ENCODE peak calls at places on chromosomes 7 and 10, in nine cellular contexts. R, V, N, E, W, S, Q, T and G are unnamed samples.

GRCh38 chr10:80458638-80459037 is 4.5 kb downstream of the TSPAN14 start:
- DNase-seq in R (no peak), V (no peak), N (no peak), E (no peak), W (no peak), S (no peak), Q (no peak), T (no peak), G (no peak)

GRCh38 chr7:97145068-97145467 is 27.6 kb downstream of the SDHAF3 start:
- DNase-seq in R (no peak), V (peak; percentile 36), N (peak; percentile 27), E (no peak), W (no peak), S (no peak), Q (no peak), T (no peak), G (no peak)

GRCh38 chr10:98361131-98361633 is 53.8 kb downstream of the PYROXD2 start:
- DNase-seq in R (peak; percentile 81), V (peak; percentile 85), N (peak; percentile 87), E (peak; percentile 71), W (peak; percentile 86), S (peak; percentile 95), Q (peak; percentile 95), T (peak; percentile 74), G (peak; percentile 81)

GRCh38 chr7:2520808-2521146 is 1.2 kb downstream of the LFNG start:
- DNase-seq in R (no peak), V (no peak), N (no peak), E (no peak), W (no peak), S (no peak), Q (no peak), T (no peak), G (no peak)

GRCh38 chr7:42449431-42449830 is 212.4 kb upstream of the GLI3 start:
- DNase-seq in R (no peak), V (no peak), N (no peak), E (no peak), W (no peak), S (no peak), Q (no peak), T (no peak), G (no peak)

GRCh38 chr7:157560710-157561522 is 224.1 kb downstream of the DNAJB6 start:
- DNase-seq in R (no peak), V (no peak), N (no peak), E (no peak), W (no peak), S (no peak), Q (no peak), T (no peak), G (no peak)

GRCh38 chr10:104434601-104435000 is 81.0 kb downstream of the CFAP58 start:
- DNase-seq in R (no peak), V (no peak), N (no peak), E (no peak), W (no peak), S (no peak), Q (no peak), T (no peak), G (no peak)

GRCh38 chr10:71462642-71462935 is 65.9 kb downstream of the CDH23 start:
- DNase-seq in R (no peak), V (no peak), N (no peak), E (no peak), W (no peak), S (no peak), Q (no peak), T (no peak), G (no peak)

GRCh38 chr7:26630941-26631580 is 233.3 kb downstream of the SKAP2 start:
- DNase-seq in R (no peak), V (no peak), N (no peak), E (no peak), W (no peak), S (no peak), Q (no peak), T (no peak), G (no peak)

GRCh38 chr10:28975891-28976471 is 298.7 kb downstream of the BAMBI start:
- DNase-seq in R (no peak), V (no peak), N (peak; percentile 42), E (no peak), W (no peak), S (no peak), Q (no peak), T (no peak), G (no peak)

GRCh38 chr7:71484381-71484780 is 352.4 kb downstream of the GALNT17 start:
- DNase-seq in R (no peak), V (no peak), N (no peak), E (no peak), W (no peak), S (no peak), Q (no peak), T (no peak), G (no peak)

GRCh38 chr7:71486856-71487628 is 355.1 kb downstream of the GALNT17 start:
- DNase-seq in R (peak; percentile 18), V (no peak), N (peak; percentile 42), E (no peak), W (peak; percentile 30), S (no peak), Q (no peak), T (no peak), G (no peak)

GRCh38 chr7:71491331-71491730 is 359.4 kb downstream of the GALNT17 start:
- DNase-seq in R (no peak), V (no peak), N (peak; percentile 12), E (no peak), W (no peak), S (no peak), Q (no peak), T (no peak), G (no peak)

GRCh38 chr7:71486414-71486813 is 354.5 kb downstream of the GALNT17 start:
- DNase-seq in R (no peak), V (no peak), N (no peak), E (no peak), W (no peak), S (no peak), Q (no peak), T (no peak), G (no peak)

DNA sequence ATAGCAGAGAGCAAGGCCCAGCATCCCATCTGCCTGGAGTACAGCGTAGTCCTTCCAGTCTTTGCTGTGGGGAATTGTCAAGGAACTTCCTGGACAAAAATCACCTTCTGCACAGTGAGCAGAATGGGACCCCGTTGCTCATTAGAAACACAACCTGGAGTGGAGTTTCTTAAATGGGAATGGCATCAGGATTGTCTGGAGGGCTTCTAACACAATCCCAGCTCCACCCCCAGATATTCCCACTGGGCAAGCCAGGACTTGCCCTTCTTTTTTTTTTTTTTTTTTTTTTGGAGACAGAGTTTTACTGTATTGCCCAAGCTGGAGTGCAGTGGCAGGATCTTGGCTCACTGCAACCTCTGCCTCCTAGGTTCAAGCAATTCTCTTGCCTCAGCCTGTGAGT is 356.4 kb downstream of the GALNT17 start:
- DNase-seq in R (no peak), V (no peak), N (no peak), E (no peak), W (no peak), S (no peak), Q (no peak), T (no peak), G (no peak)
- H3K27ac ChIP-seq in R (no peak overlapping the region), V (no peak overlapping the region), N (no peak overlapping the region), E (no peak overlapping the region), W (no peak overlapping the region), S (no peak overlapping the region), Q (no peak overlapping the region), T (no peak overlapping the region), G (no peak overlapping the region)

GRCh38 chr7:127349881-127350280 is 42.6 kb downstream of the ZNF800 start:
- DNase-seq in R (no peak), V (no peak), N (no peak), E (no peak), W (no peak), S (no peak), Q (no peak), T (no peak), G (no peak)

GRCh38 chr7:127346575-127347256 is 45.8 kb downstream of the ZNF800 start:
- DNase-seq in R (no peak), V (no peak), N (no peak), E (no peak), W (no peak), S (no peak), Q (no peak), T (no peak), G (no peak)

GRCh38 chr7:127347567-127348246 is 44.8 kb downstream of the ZNF800 start:
- DNase-seq in R (peak; percentile 64), V (peak; percentile 82), N (peak; percentile 89), E (peak; percentile 40), W (peak; percentile 37), S (peak; percentile 10), Q (no peak), T (peak; percentile 85), G (peak; percentile 33)

GRCh38 chr7:127350586-127350985 is 41.9 kb downstream of the ZNF800 start:
- DNase-seq in R (no peak), V (no peak), N (no peak), E (no peak), W (no peak), S (no peak), Q (no peak), T (no peak), G (no peak)

GRCh38 chr7:127348247-127348631 is 44.3 kb downstream of the ZNF800 start:
- DNase-seq in R (no peak), V (no peak), N (no peak), E (no peak), W (no peak), S (no peak), Q (no peak), T (no peak), G (no peak)
- H3K4me3 ChIP-seq in R (peak overlapping the region; percentile 58), V (peak overlapping the region; percentile 29), N (no peak overlapping the region), E (peak overlapping the region; percentile 30), W (no peak overlapping the region), S (peak overlapping the region; percentile 55), Q (peak overlapping the region; percentile 65), T (peak overlapping the region; percentile 48), G (peak overlapping the region; percentile 58)

GRCh38 chr10:86344714-86345161 is 21.9 kb downstream of the GRID1 start:
- DNase-seq in R (no peak), V (no peak), N (no peak), E (no peak), W (no peak), S (no peak), Q (no peak), T (no peak), G (peak; percentile 7)
- TF ChIP-seq CTCF in R (no peak), V (no peak), N (no peak), E (no peak), W (no peak), S (no peak), Q (no peak), T (no peak), G (no peak)

DNA sequence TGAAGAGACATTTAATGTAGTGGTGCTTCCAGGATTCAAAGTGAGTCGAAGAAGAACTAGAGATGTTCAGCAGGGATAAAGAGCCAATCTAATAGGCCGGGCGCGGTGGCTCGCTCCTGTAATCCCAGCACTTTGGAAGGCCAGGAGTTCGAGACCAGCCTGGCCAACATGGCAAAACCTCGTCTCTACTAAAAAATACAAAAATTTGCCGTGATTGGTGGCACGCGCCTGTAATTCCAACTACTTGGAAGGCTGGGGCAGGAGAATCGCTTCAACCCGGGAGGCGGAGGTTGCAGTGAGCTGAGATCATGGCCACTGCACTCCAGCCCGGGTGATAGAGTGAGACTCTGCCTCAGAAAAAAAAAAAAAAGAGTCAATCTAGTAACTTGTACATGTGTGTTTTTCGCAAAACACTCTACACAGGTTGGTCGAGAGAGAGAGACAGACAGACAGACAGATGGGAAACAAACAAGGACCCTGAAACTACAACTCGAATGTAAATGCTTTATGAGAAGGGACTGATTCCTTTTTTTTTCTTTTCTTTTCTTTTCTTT is 775 bp downstream of the ABCB8 start:
- DNase-seq in R (no peak), V (no peak), N (no peak), E (no peak), W (no peak), S (no peak), Q (no peak), T (no peak), G (no peak)
- H3K27ac ChIP-seq in R (peak overlapping the region; percentile 93), V (peak overlapping the region; percentile 64), N (peak overlapping the region; percentile 73), E (no peak overlapping the region), W (peak overlapping the region; percentile 78), S (peak overlapping the region; percentile 39), Q (peak overlapping the region; percentile 61), T (peak overlapping the region; percentile 76), G (peak overlapping the region; percentile 77)